ENCODE peak calls at places on chromosomes 7 and 10, in six cellular contexts. One of them, this sample, is unnamed.

GRCh38 chr7:137992738-137993394 is 9.0 kb downstream of the CREB3L2 start:
- DNase-seq in fibroblast of lung: peak; percentile 96
- DNase-seq in right atrium auricular region: peak; percentile 88
- DNase-seq in central memory CD4-positive, alpha-beta T cell: no peak
- DNase-seq in A549: peak; percentile 20
- DNase-seq in activated naive CD8-positive, alpha-beta T cell treated with anti-CD3 and anti-CD28 coated beads, Interleukin-2, amount 50 U/mL, for 24 hours: no peak
- DNase-seq in this sample: peak; percentile 33

GRCh38 chr10:95526066-95526465 is 35.1 kb downstream of the SORBS1 start:
- DNase-seq in central memory CD4-positive, alpha-beta T cell: no peak
- DNase-seq in right atrium auricular region: no peak
- DNase-seq in A549: no peak
- DNase-seq in activated naive CD8-positive, alpha-beta T cell treated with anti-CD3 and anti-CD28 coated beads, Interleukin-2, amount 50 U/mL, for 24 hours: no peak
- DNase-seq in fibroblast of lung: no peak
- DNase-seq in this sample: no peak

GRCh38 chr10:36455481-36456119 is 669.8 kb upstream of the ANKRD30A start:
- DNase-seq in central memory CD4-positive, alpha-beta T cell: no peak
- DNase-seq in activated naive CD8-positive, alpha-beta T cell treated with anti-CD3 and anti-CD28 coated beads, Interleukin-2, amount 50 U/mL, for 24 hours: no peak
- DNase-seq in fibroblast of lung: no peak
- DNase-seq in A549: no peak
- DNase-seq in right atrium auricular region: no peak
- DNase-seq in this sample: no peak

GRCh38 chr7:55158541-55158940 is 139.7 kb downstream of the EGFR start:
- DNase-seq in right atrium auricular region: no peak
- DNase-seq in central memory CD4-positive, alpha-beta T cell: no peak
- DNase-seq in activated naive CD8-positive, alpha-beta T cell treated with anti-CD3 and anti-CD28 coated beads, Interleukin-2, amount 50 U/mL, for 24 hours: no peak
- DNase-seq in fibroblast of lung: peak; percentile 86
- DNase-seq in A549: no peak
- DNase-seq in this sample: no peak

GRCh38 chr7:22194633-22195273 is 162.2 kb downstream of the RAPGEF5 start:
- DNase-seq in right atrium auricular region: no peak
- DNase-seq in A549: no peak
- DNase-seq in activated naive CD8-positive, alpha-beta T cell treated with anti-CD3 and anti-CD28 coated beads, Interleukin-2, amount 50 U/mL, for 24 hours: no peak
- DNase-seq in central memory CD4-positive, alpha-beta T cell: no peak
- DNase-seq in fibroblast of lung: no peak
- DNase-seq in this sample: no peak

GRCh38 chr7:67429735-67430134 is 433.1 kb downstream of the TYW1 start:
- DNase-seq in central memory CD4-positive, alpha-beta T cell: no peak
- DNase-seq in fibroblast of lung: no peak
- DNase-seq in A549: no peak
- DNase-seq in activated naive CD8-positive, alpha-beta T cell treated with anti-CD3 and anti-CD28 coated beads, Interleukin-2, amount 50 U/mL, for 24 hours: no peak
- DNase-seq in right atrium auricular region: no peak
- DNase-seq in this sample: no peak

GRCh38 chr7:93046641-93047040 is 71.1 kb downstream of the SAMD9 start:
- DNase-seq in activated naive CD8-positive, alpha-beta T cell treated with anti-CD3 and anti-CD28 coated beads, Interleukin-2, amount 50 U/mL, for 24 hours: no peak
- DNase-seq in right atrium auricular region: no peak
- DNase-seq in A549: peak; percentile 38
- DNase-seq in central memory CD4-positive, alpha-beta T cell: no peak
- DNase-seq in fibroblast of lung: no peak
- DNase-seq in this sample: peak; percentile 55

GRCh38 chr7:92729172-92729571 is 107.2 kb downstream of the CDK6 start:
- DNase-seq in central memory CD4-positive, alpha-beta T cell: no peak
- DNase-seq in fibroblast of lung: no peak
- DNase-seq in right atrium auricular region: no peak
- DNase-seq in activated naive CD8-positive, alpha-beta T cell treated with anti-CD3 and anti-CD28 coated beads, Interleukin-2, amount 50 U/mL, for 24 hours: no peak
- DNase-seq in A549: no peak
- DNase-seq in this sample: no peak

GRCh38 chr10:73307203-73307800 is 51.4 kb downstream of the CFAP70 start:
- DNase-seq in right atrium auricular region: no peak
- DNase-seq in central memory CD4-positive, alpha-beta T cell: no peak
- DNase-seq in A549: no peak
- DNase-seq in activated naive CD8-positive, alpha-beta T cell treated with anti-CD3 and anti-CD28 coated beads, Interleukin-2, amount 50 U/mL, for 24 hours: no peak
- DNase-seq in fibroblast of lung: no peak
- DNase-seq in this sample: no peak

This sample was measured in K562.